ENCODE peak calls at places on chromosomes 6 and 20, in eight cellular contexts. Z, O, Y, Q, F, I, A and V are unnamed samples. For H3K4me1, the result is how much of the 10 kb centered on the place peaks cover.

GRCh38 chr20:56460459-56460858 is 8.0 kb upstream of the RTF2 start:
- DNase-seq in A (no peak), Y (no peak), Q (no peak), Z (no peak), O (no peak), I (no peak), F (no peak), V (no peak)

GRCh38 chr6:90471297-90471696 is 115.6 kb downstream of the MAP3K7 start:
- DNase-seq in I (no peak), O (no peak), A (no peak), Q (no peak), Z (no peak), F (no peak), Y (no peak), V (no peak)

GRCh38 chr6:86685230-86685797 is 252.0 kb upstream of the HTR1E start:
- DNase-seq in O (no peak), Y (no peak), A (no peak), F (peak), I (no peak), Z (no peak), Q (no peak), V (no peak)

GRCh38 chr6:154039231-154039842 is at the start of gene OPRM1:
- DNase-seq in Y (no peak), F (peak), O (no peak), Q (peak), A (no peak), Z (peak), I (peak), V (peak)

GRCh38 chr6:88855521-88856152 is 107.8 kb downstream of the RNGTT start:
- DNase-seq in Y (no peak), O (no peak), F (no peak), Q (no peak), I (no peak), A (no peak), Z (no peak), V (no peak)

GRCh38 chr6:91299544-91300491 is 712.9 kb upstream of the MAP3K7 start:
- DNase-seq in O (no peak), Z (no peak), Q (peak), Y (no peak), I (peak), A (peak), F (peak), V (no peak)

GRCh38 chr20:24701668-24702067 is 232.2 kb downstream of the SYNDIG1 start:
- DNase-seq in O (no peak), A (no peak), F (no peak), I (no peak), Q (no peak), Y (no peak), Z (no peak), V (no peak)

GRCh38 chr6:159595173-159595572 is 97.9 kb downstream of the SOD2 start:
- DNase-seq in Y (no peak), I (peak), O (no peak), A (no peak), Q (no peak), F (no peak), Z (no peak), V (no peak)

GRCh38 chr6:39441986-39442385 is 119.5 kb upstream of the KCNK16 start:
- DNase-seq in O (no peak), A (no peak), Y (no peak), F (no peak), I (no peak), Q (no peak), Z (no peak), V (no peak)

GRCh38 chr6:37514377-37514776 is 14.7 kb upstream of the CCDC167 start:
- DNase-seq in Z (no peak), A (no peak), O (no peak), Y (no peak), Q (peak), F (peak), I (no peak), V (no peak)

GRCh38 chr20:50429412-50429811 is 80.8 kb upstream of the PTPN1 start:
- DNase-seq in F (no peak), I (no peak), A (no peak), Y (no peak), Z (no peak), O (no peak), Q (no peak), V (no peak)

GRCh38 chr6:126063512-126064146 is 77.3 kb downstream of the TRMT11 start:
- DNase-seq in I (no peak), F (peak), O (no peak), Q (no peak), A (no peak), Z (no peak), Y (no peak), V (no peak)

GRCh38 chr6:95866732-95867131 is 149.0 kb upstream of the FUT9 start:
- DNase-seq in A (no peak), F (no peak), O (peak), Z (no peak), I (no peak), Y (no peak), Q (peak), V (peak)

GRCh38 chr6:106600329-106600728 is 29.0 kb downstream of the RTN4IP1 start:
- DNase-seq in I (no peak), Q (no peak), Z (no peak), Y (no peak), A (no peak), F (no peak), O (no peak), V (no peak)

GRCh38 chr20:17647391-17648305 is 34.4 kb downstream of the RRBP1 start:
- DNase-seq in I (no peak), Z (no peak), F (no peak), Y (no peak), A (peak), Q (no peak), O (no peak), V (peak)

GRCh38 chr6:52728394-52728793 is 34.9 kb downstream of the GSTA2 start:
- DNase-seq in I (peak), A (no peak), O (no peak), F (no peak), Z (no peak), Y (no peak), Q (no peak), V (no peak)

GRCh38 chr6:31965700-31966099 is 6.2 kb downstream of the DXO start:
- DNase-seq in F (no peak), Z (no peak), A (no peak), Q (no peak), I (no peak), O (no peak), Y (no peak), V (no peak)

GRCh38 chr20:24892931-24893330 is 56.1 kb upstream of the CST7 start:
- DNase-seq in Y (no peak), Q (no peak), I (no peak), A (no peak), F (no peak), O (no peak), Z (peak), V (no peak)

GRCh38 chr6:30452736-30453507 is 36.4 kb upstream of the HLA-E start:
- DNase-seq in Y (no peak), F (no peak), A (no peak), Z (no peak), Q (no peak), O (no peak), I (no peak), V (no peak)

GRCh38 chr6:91447086-91447485 is 860.2 kb upstream of the MAP3K7 start:
- DNase-seq in Y (no peak), I (no peak), A (no peak), F (no peak), Z (no peak), Q (no peak), O (no peak), V (no peak)

GRCh38 chr6:18492957-18493356 is 105.8 kb downstream of the RNF144B start:
- DNase-seq in Z (no peak), F (no peak), Q (no peak), I (no peak), Y (no peak), A (no peak), O (no peak), V (no peak)

DNA sequence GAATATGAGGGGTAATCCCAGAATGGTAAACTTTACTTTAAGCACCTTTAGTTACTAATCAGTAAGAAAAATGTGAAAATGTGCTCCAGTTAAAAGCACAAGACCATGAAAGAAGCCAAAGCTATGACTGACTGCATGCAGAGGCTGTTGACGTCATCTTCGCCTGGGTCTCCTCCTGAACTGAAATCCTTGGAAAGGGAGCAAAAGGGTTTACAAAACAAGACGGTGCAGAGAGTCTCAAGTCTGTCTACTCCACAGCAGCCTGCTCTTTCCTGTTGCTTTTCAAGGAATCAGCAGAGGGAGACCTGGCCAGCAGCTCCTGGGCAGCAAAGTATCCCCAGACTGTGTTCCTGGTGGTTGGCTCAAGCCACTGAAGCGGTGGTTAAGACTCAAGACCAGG is 10.2 kb downstream of the FKBP1A start:
- DNase-seq in I (no peak), O (no peak), Z (no peak), Y (peak), F (no peak), A (no peak), Q (no peak), V (no peak)
- H3K27ac ChIP-seq in I (no peak), O (no peak), Z (peak), Y (peak), F (no peak), A (peak), Q (peak), V (no peak)

DNA sequence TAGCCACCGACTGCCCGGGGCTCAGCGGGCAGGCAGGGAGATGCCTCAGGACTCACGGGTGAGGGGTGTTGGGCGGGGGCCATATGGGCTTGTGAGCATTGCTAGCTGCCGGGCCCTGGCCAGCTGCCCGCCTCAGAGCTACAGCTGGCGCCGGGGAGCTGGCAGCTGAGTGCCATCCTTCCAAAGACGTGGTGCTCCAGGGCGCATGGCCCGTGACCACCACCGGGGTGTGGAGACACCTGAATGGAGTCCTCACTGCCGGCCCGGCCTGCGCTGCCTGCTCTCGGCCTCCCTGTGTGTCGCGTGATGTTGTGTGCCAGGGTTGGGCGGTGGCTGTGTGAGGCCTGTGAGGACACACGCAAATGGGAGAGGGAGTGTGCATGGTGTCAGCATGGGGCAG is 10.6 kb upstream of the RBBP8NL start:
- DNase-seq in Q (no peak), O (no peak), Z (no peak), Y (no peak), I (no peak), A (no peak), F (no peak), V (no peak)
- H3K4me3 ChIP-seq in Q (no peak), O (no peak), Z (no peak), Y (no peak), I (no peak), A (no peak), F (no peak), V (no peak)

DNA sequence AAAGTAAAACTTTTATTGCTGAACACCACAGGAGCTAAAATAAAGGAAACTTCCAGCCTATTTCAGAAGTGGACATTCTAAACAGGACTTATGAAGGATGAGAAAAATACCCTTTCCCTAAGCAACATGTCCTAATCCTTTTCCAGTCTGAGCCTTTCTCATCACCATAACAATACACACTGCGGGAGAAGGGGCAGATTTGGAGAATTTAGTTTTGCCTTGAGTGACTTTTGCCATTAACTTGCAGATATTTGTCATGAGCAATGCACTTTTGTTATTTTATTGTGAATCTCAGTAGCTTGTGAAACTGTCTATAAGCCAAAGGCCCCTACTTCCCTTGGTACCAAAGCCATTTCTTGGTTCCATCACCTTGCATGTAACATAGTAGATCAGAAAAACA is 53.0 kb upstream of the OLIG3 start:
- DNase-seq in Z (no peak), I (no peak), Q (no peak), F (no peak), A (no peak), Y (no peak), O (no peak), V (no peak)
- H3K4me1 ChIP-seq in Z (under half), I (under half), Q (under half), F (under half), A (under half), Y (under half), O (under half), V (under half)

GRCh38 chr20:15700147-15700765 is 873.0 kb downstream of the KIF16B start:
- DNase-seq in A (no peak), F (no peak), O (no peak), Y (no peak), Q (no peak), I (no peak), Z (no peak), V (no peak)
- H3K27ac ChIP-seq in A (no peak), F (no peak), O (peak), Y (no peak), Q (no peak), I (no peak), Z (no peak), V (no peak)

DNA sequence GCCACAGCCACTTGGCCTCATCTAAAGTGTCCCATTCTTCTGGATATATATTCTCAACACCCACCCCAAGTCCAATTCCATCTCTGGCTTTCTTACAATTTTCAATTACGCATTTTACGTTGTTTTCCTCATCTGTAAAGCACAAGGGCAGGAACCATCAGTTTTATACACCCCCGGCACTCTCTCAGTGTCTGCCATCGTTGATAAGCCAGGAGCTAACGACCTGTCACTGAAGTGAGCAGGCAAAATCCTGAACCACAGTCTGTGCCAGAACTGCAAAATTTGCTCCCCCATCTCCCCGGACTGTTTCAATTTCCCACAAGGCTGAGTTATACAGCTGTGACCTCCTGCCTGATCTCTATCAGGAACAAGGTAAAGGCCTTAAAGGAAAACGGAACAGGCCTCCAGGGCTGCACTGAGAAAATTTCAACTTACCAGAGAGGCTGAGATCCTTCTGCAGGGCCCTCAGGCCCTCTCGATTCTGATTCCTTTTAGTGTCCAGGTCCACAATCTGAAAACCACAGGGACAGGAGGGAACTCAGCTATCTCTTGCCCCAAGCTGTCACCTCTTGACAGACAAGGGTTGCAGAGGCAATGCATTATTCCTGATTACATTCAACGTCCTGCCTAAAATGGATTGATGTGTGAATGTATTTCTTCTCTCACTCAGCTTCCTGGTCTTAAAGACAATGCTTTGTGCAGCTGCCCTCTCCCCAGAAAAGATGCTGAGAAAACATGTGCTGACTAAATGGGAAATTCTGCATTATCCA is 1.8 kb downstream of the PDRG1 start:
- DNase-seq in I (no peak), Z (no peak), O (no peak), Q (no peak), A (no peak), F (no peak), Y (no peak), V (no peak)
- H3K4me3 ChIP-seq in I (no peak), Z (peak), O (peak), Q (peak), A (no peak), F (no peak), Y (no peak), V (no peak)

GRCh38 chr20:53869466-53870258 is 200.7 kb downstream of the BCAS1 start:
- DNase-seq in O (peak), Q (peak), A (peak), Z (no peak), F (peak), I (peak), Y (peak), V (peak)
- H3K4me1 ChIP-seq in O (half or more), Q (half or more), A (under half), Z (under half), F (under half), I (under half), Y (under half), V (half or more)

GRCh38 chr6:109379706-109380105 is 2.6 kb downstream of the CD164 start:
- DNase-seq in O (no peak), A (no peak), Y (no peak), Z (no peak), Q (no peak), I (no peak), F (no peak), V (no peak)
- H3K27ac ChIP-seq in O (no peak), A (no peak), Y (no peak), Z (no peak), Q (no peak), I (no peak), F (no peak), V (no peak)

GRCh38 chr6:13423292-13423691 is 64.1 kb downstream of the GFOD1 start:
- DNase-seq in A (no peak), I (no peak), Z (no peak), Y (no peak), O (no peak), F (no peak), Q (peak), V (no peak)

GRCh38 chr6:13425971-13426931 is 61.1 kb downstream of the GFOD1 start:
- DNase-seq in O (peak), Z (no peak), Q (no peak), I (peak), A (peak), F (no peak), Y (no peak), V (no peak)

GRCh38 chr6:13427838-13428527 is 59.4 kb downstream of the GFOD1 start:
- DNase-seq in F (no peak), O (no peak), I (no peak), A (no peak), Q (no peak), Y (no peak), Z (no peak), V (no peak)

GRCh38 chr6:13427346-13427745 is 60.1 kb downstream of the GFOD1 start:
- DNase-seq in Q (no peak), O (no peak), F (no peak), Z (no peak), I (no peak), A (no peak), Y (no peak), V (no peak)

DNA sequence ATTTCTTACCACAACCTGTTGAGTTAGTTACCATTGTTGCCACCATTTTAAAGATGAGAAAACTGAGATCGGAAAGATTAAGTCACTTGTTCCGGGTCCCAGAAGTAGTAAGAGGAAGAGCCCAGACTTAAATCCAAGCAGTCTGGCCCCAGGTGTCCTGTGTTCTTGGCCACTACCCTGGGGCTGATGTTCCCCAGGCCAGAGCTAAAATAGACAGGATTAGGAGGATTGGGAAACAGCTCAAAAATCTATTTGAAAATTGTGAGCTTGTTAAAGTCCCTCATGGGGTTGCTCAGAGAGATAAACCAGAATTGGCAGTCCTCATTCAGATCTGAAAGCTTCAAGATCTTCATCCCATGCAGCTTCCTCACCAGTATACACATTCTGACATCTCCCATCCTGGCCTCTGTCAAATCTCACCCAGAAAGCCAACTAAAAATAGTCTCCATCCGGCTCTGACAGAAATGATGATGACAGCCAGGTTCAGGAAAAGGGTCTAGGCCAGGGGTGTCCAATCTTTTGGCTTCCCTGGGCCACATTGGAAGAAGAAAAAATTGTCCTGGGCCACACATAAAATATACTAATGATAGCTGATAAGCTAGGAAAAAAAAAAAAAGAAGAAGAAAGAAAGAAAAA is 62.0 kb downstream of the GFOD1 start:
- DNase-seq in F (no peak), Y (no peak), Z (no peak), A (no peak), Q (no peak), I (no peak), O (no peak), V (no peak)
- H3K4me3 ChIP-seq in F (no peak), Y (no peak), Z (no peak), A (no peak), Q (no peak), I (no peak), O (no peak), V (no peak)